ENCODE peak calls at places on chromosomes 12 and 14, in six cellular contexts. One of them, this sample, is unnamed.

GRCh38 chr12:124082676-124083075 is 109.7 kb downstream of the ZNF664 start:
- DNase-seq in HepG2: no peak
- DNase-seq in GM12878: no peak
- DNase-seq in GM12892: no peak
- DNase-seq in K562: no peak
- DNase-seq in H1: no peak
- DNase-seq in this sample: no peak

GRCh38 chr14:71403673-71404072 is 496.4 kb downstream of the PCNX1 start:
- DNase-seq in HepG2: peak; percentile 39
- DNase-seq in GM12878: peak; percentile 42
- DNase-seq in GM12892: no peak
- DNase-seq in K562: no peak
- DNase-seq in H1: no peak
- DNase-seq in this sample: no peak

GRCh38 chr12:13181375-13182070 is 15.0 kb upstream of the EMP1 start:
- DNase-seq in HepG2: no peak
- DNase-seq in GM12878: no peak
- DNase-seq in GM12892: no peak
- DNase-seq in K562: no peak
- DNase-seq in H1: peak; percentile 33
- DNase-seq in this sample: no peak

GRCh38 chr12:54596526-54596946 is 8.1 kb upstream of the PPP1R1A start:
- DNase-seq in HepG2: peak; percentile 40
- DNase-seq in GM12878: no peak
- DNase-seq in GM12892: no peak
- DNase-seq in K562: peak; percentile 70
- DNase-seq in H1: peak; percentile 88
- DNase-seq in this sample: no peak

GRCh38 chr12:42477931-42478330 is 111.6 kb downstream of the PRICKLE1 start:
- DNase-seq in HepG2: no peak
- DNase-seq in GM12878: no peak
- DNase-seq in GM12892: no peak
- DNase-seq in K562: no peak
- DNase-seq in H1: no peak
- DNase-seq in this sample: no peak

GRCh38 chr14:50060871-50061663 is 55.3 kb downstream of the VCPKMT start:
- DNase-seq in HepG2: peak; percentile 89
- DNase-seq in GM12878: no peak
- DNase-seq in GM12892: peak; percentile 36
- DNase-seq in K562: peak; percentile 68
- DNase-seq in H1: no peak
- DNase-seq in this sample: no peak

GRCh38 chr14:51211149-51211548 is 28.9 kb upstream of the TMX1 start:
- DNase-seq in HepG2: no peak
- DNase-seq in GM12878: no peak
- DNase-seq in GM12892: no peak
- DNase-seq in K562: no peak
- DNase-seq in H1: no peak
- DNase-seq in this sample: no peak

GRCh38 chr14:105974902-105975301 is 448.5 kb downstream of the TMEM121 start:
- DNase-seq in HepG2: peak; percentile 39
- DNase-seq in GM12878: no peak
- DNase-seq in GM12892: no peak
- DNase-seq in K562: peak; percentile 41
- DNase-seq in H1: peak; percentile 37
- DNase-seq in this sample: no peak

GRCh38 chr14:44945264-44945663 is 16.5 kb downstream of the KLHL28 start:
- DNase-seq in HepG2: no peak
- DNase-seq in GM12878: no peak
- DNase-seq in GM12892: no peak
- DNase-seq in K562: no peak
- DNase-seq in H1: no peak
- DNase-seq in this sample: no peak

GRCh38 chr14:41609704-41610183 is 3.1 kb downstream of the LRFN5 start:
- DNase-seq in HepG2: no peak
- DNase-seq in GM12878: no peak
- DNase-seq in GM12892: no peak
- DNase-seq in K562: no peak
- DNase-seq in H1: peak; percentile 75
- DNase-seq in this sample: no peak

GRCh38 chr14:91509878-91510170 is 286 bp downstream of the PPP4R3A start:
- DNase-seq in HepG2: no peak
- DNase-seq in GM12878: no peak
- DNase-seq in GM12892: no peak
- DNase-seq in K562: no peak
- DNase-seq in H1: no peak
- DNase-seq in this sample: no peak

GRCh38 chr14:81268016-81268416 is 47.3 kb upstream of the GTF2A1 start:
- DNase-seq in HepG2: peak; percentile 13
- DNase-seq in GM12878: no peak
- DNase-seq in GM12892: no peak
- DNase-seq in K562: peak; percentile 29
- DNase-seq in H1: no peak
- DNase-seq in this sample: no peak

GRCh38 chr14:75200451-75200850 is 24.0 kb upstream of the TMED10 start:
- DNase-seq in HepG2: no peak
- DNase-seq in GM12878: no peak
- DNase-seq in GM12892: no peak
- DNase-seq in K562: no peak
- DNase-seq in H1: no peak
- DNase-seq in this sample: no peak

GRCh38 chr12:89574736-89575208 is 48.9 kb upstream of the POC1B start:
- DNase-seq in HepG2: peak; percentile 2
- DNase-seq in GM12878: no peak
- DNase-seq in GM12892: no peak
- DNase-seq in K562: peak; percentile 14
- DNase-seq in H1: no peak
- DNase-seq in this sample: no peak

GRCh38 chr12:112852810-112853209 is 54.0 kb upstream of the OAS1 start:
- DNase-seq in HepG2: no peak
- DNase-seq in GM12878: no peak
- DNase-seq in GM12892: no peak
- DNase-seq in K562: no peak
- DNase-seq in H1: no peak
- DNase-seq in this sample: no peak

GRCh38 chr12:62761658-62762057 is 173.3 kb downstream of the PPM1H start:
- DNase-seq in HepG2: no peak
- DNase-seq in GM12878: no peak
- DNase-seq in GM12892: no peak
- DNase-seq in K562: no peak
- DNase-seq in H1: no peak
- DNase-seq in this sample: no peak

GRCh38 chr12:42574879-42575278 is 14.7 kb downstream of the PRICKLE1 start:
- DNase-seq in HepG2: no peak
- DNase-seq in GM12878: no peak
- DNase-seq in GM12892: no peak
- DNase-seq in K562: no peak
- DNase-seq in H1: no peak
- DNase-seq in this sample: no peak

GRCh38 chr12:122452701-122453285 is 30.3 kb upstream of the CLIP1 start:
- DNase-seq in HepG2: no peak
- DNase-seq in GM12878: no peak
- DNase-seq in GM12892: no peak
- DNase-seq in K562: no peak
- DNase-seq in H1: no peak
- DNase-seq in this sample: no peak

GRCh38 chr12:27434673-27435565 is 11.6 kb upstream of the SMCO2 start:
- DNase-seq in HepG2: no peak
- DNase-seq in GM12878: no peak
- DNase-seq in GM12892: no peak
- DNase-seq in K562: peak; percentile 54
- DNase-seq in H1: no peak
- DNase-seq in this sample: no peak

GRCh38 chr12:83092101-83092500 is 405.4 kb downstream of the TMTC2 start:
- DNase-seq in HepG2: no peak
- DNase-seq in GM12878: no peak
- DNase-seq in GM12892: no peak
- DNase-seq in K562: no peak
- DNase-seq in H1: no peak
- DNase-seq in this sample: no peak

GRCh38 chr12:40853221-40853620 is 161.0 kb downstream of the CNTN1 start:
- DNase-seq in HepG2: no peak
- DNase-seq in GM12878: no peak
- DNase-seq in GM12892: no peak
- DNase-seq in K562: no peak
- DNase-seq in H1: no peak
- DNase-seq in this sample: no peak
- TF ChIP-seq TAF1 in HepG2: no peak
- TF ChIP-seq TAF1 in GM12878: no peak
- TF ChIP-seq TAF1 in GM12892: no peak
- TF ChIP-seq TAF1 in K562: no peak
- TF ChIP-seq TAF1 in H1: no peak
- TF ChIP-seq TAF1 in this sample: no peak

DNA sequence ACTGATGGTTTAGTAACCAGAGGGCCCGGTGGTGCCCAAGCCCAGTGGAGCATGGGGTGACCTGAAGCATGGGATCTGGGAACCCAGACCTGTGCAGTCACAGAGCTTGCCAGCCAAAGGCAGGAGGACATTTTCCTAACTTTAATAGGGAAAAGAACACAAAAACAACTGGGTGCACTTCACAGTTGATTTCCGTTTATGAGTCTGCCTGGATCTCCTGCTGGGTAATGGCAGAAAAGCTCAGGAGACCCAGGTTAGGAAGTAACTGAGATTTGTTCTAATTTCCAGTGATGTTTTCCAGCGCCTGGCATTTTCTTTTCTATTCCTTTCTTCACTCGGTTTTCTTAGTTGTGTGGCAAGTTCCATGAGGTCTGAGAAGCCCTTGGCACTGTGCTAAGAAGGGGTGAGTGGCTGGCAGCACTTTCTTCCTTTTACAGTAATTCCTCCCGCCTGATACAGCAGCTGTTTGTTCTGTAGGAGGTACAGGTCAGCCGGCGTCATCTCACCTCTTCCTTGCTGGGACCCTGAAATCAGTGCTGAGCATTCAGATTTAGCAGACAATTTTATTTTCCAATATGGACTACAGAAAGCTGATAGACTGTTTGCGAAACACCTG is 5.1 kb downstream of the CACNA1C start:
- DNase-seq in HepG2: no peak
- DNase-seq in GM12878: no peak
- DNase-seq in GM12892: no peak
- DNase-seq in K562: no peak
- DNase-seq in H1: no peak
- DNase-seq in this sample: no peak
- TF ChIP-seq POLR2AphosphoS5 in HepG2: no peak
- TF ChIP-seq POLR2AphosphoS5 in GM12878: no peak
- TF ChIP-seq POLR2AphosphoS5 in GM12892: no peak
- TF ChIP-seq POLR2AphosphoS5 in K562: no peak
- TF ChIP-seq POLR2AphosphoS5 in H1: no peak
- TF ChIP-seq POLR2AphosphoS5 in this sample: no peak

GRCh38 chr12:94792690-94793089 is 142.3 kb upstream of the TMCC3 start:
- DNase-seq in HepG2: no peak
- DNase-seq in GM12878: no peak
- DNase-seq in GM12892: no peak
- DNase-seq in K562: no peak
- DNase-seq in H1: no peak
- DNase-seq in this sample: no peak

GRCh38 chr12:94791933-94792332 is 141.6 kb upstream of the TMCC3 start:
- DNase-seq in HepG2: no peak
- DNase-seq in GM12878: no peak
- DNase-seq in GM12892: no peak
- DNase-seq in K562: no peak
- DNase-seq in H1: no peak
- DNase-seq in this sample: no peak

GRCh38 chr12:94790822-94791221 is 140.5 kb upstream of the TMCC3 start:
- DNase-seq in HepG2: no peak
- DNase-seq in GM12878: no peak
- DNase-seq in GM12892: no peak
- DNase-seq in K562: no peak
- DNase-seq in H1: no peak
- DNase-seq in this sample: no peak

GRCh38 chr12:94788298-94788697 is 137.9 kb upstream of the TMCC3 start:
- DNase-seq in HepG2: no peak
- DNase-seq in GM12878: no peak
- DNase-seq in GM12892: no peak
- DNase-seq in K562: no peak
- DNase-seq in H1: no peak
- DNase-seq in this sample: no peak

DNA sequence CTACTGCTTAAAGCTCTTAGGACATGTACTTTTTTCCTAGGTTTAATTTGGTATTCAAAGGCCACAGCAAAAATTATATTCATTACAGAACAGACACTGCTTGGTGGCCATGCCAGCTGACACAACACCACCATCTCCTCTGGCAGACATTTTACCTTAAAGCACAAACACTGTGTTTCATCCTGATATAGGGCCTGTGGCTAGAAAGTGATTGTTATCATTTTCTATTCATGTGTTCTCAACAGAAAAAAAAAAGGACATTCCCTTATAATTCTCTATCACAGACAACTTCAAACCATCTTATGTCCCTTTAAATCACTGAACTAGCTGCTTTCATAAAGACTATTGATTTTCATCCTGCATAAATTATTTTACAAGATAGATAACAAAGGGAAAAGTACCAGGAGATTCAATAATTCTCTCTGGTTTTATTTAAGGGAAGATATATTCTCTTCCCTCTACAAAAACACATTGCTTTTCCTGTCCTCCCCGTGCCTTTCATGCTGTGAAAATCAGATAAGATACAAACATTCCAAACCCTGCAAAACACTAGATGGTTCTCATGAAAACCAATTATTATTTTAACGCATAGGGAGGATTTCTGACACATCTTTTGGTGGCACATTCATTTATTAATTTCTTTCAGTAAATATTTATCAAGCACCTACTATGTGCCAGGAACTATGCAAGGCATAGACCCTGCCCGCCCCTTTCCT is 139.3 kb upstream of the TMCC3 start:
- DNase-seq in HepG2: no peak
- DNase-seq in GM12878: no peak
- DNase-seq in GM12892: no peak
- DNase-seq in K562: no peak
- DNase-seq in H1: no peak
- DNase-seq in this sample: no peak
- TF ChIP-seq TAF1 in HepG2: no peak
- TF ChIP-seq TAF1 in GM12878: no peak
- TF ChIP-seq TAF1 in GM12892: no peak
- TF ChIP-seq TAF1 in K562: no peak
- TF ChIP-seq TAF1 in H1: no peak
- TF ChIP-seq TAF1 in this sample: no peak

GRCh38 chr12:92465786-92466185 is 237.0 kb upstream of the PLEKHG7 start:
- DNase-seq in HepG2: no peak
- DNase-seq in GM12878: no peak
- DNase-seq in GM12892: no peak
- DNase-seq in K562: no peak
- DNase-seq in H1: no peak
- DNase-seq in this sample: no peak

GRCh38 chr12:92467886-92468285 is 234.9 kb upstream of the PLEKHG7 start:
- DNase-seq in HepG2: no peak
- DNase-seq in GM12878: no peak
- DNase-seq in GM12892: no peak
- DNase-seq in K562: no peak
- DNase-seq in H1: no peak
- DNase-seq in this sample: no peak

GRCh38 chr12:92464911-92465310 is 237.9 kb upstream of the PLEKHG7 start:
- DNase-seq in HepG2: no peak
- DNase-seq in GM12878: no peak
- DNase-seq in GM12892: no peak
- DNase-seq in K562: no peak
- DNase-seq in H1: no peak
- DNase-seq in this sample: no peak

GRCh38 chr12:92468358-92469020 is 234.3 kb upstream of the PLEKHG7 start:
- DNase-seq in HepG2: no peak
- DNase-seq in GM12878: no peak
- DNase-seq in GM12892: no peak
- DNase-seq in K562: no peak
- DNase-seq in H1: no peak
- DNase-seq in this sample: no peak

GRCh38 chr12:92466391-92467305 is 236.1 kb upstream of the PLEKHG7 start:
- DNase-seq in HepG2: no peak
- DNase-seq in GM12878: peak; percentile 90
- DNase-seq in GM12892: no peak
- DNase-seq in K562: no peak
- DNase-seq in H1: peak; percentile 49
- DNase-seq in this sample: no peak
- TF ChIP-seq POLR2AphosphoS5 in HepG2: no peak
- TF ChIP-seq POLR2AphosphoS5 in GM12878: peak; percentile 99
- TF ChIP-seq POLR2AphosphoS5 in GM12892: peak; percentile 95
- TF ChIP-seq POLR2AphosphoS5 in K562: no peak
- TF ChIP-seq POLR2AphosphoS5 in H1: no peak
- TF ChIP-seq POLR2AphosphoS5 in this sample: peak; percentile 91